ENCODE peak calls at places on chromosomes 12 and 14, in nine cellular contexts. T, Q, Z, I, L, B, U, R and F are unnamed samples.
A peak's percentile ranks its signal among the peaks of the same experiment; 100 is the strongest.

GRCh38 chr12:89709994-89710872 is 1.6 kb upstream of the ATP2B1 start:
- DNase-seq in L (peak; percentile 78), B (peak; percentile 69), T (peak; percentile 40), U (peak; percentile 78), R (no peak), Z (peak; percentile 61), I (no peak), Q (no peak), F (no peak)

GRCh38 chr12:50659690-50660424 is 104.0 kb upstream of the ATF1 start:
- DNase-seq in Q (no peak), B (no peak), Z (no peak), I (no peak), T (no peak), R (no peak), L (no peak), U (no peak), F (no peak)

GRCh38 chr14:105075364-105076295 is 10.4 kb upstream of the GPR132 start:
- DNase-seq in U (peak; percentile 64), I (peak; percentile 84), Q (no peak), T (no peak), Z (no peak), L (peak; percentile 87), R (no peak), B (no peak), F (peak; percentile 83)

GRCh38 chr12:73935817-73936216 is 601.8 kb upstream of the ATXN7L3B start:
- DNase-seq in R (no peak), U (no peak), Q (peak; percentile 2), B (no peak), Z (no peak), T (no peak), L (no peak), I (no peak), F (peak; percentile 6)

GRCh38 chr14:32367501-32367900 is 38.4 kb downstream of the AKAP6 start:
- DNase-seq in Q (no peak), B (no peak), I (no peak), T (no peak), R (no peak), U (no peak), L (peak; percentile 12), Z (no peak), F (no peak)

GRCh38 chr14:73235531-73236155 is 1.7 kb upstream of the PAPLN start:
- DNase-seq in Q (no peak), I (peak; percentile 84), Z (no peak), U (no peak), T (peak; percentile 14), B (peak; percentile 59), L (no peak), R (no peak), F (peak; percentile 80)

GRCh38 chr14:51094282-51094821 is 553 bp downstream of the TRIM9 start:
- DNase-seq in T (no peak), B (peak; percentile 15), I (no peak), Z (no peak), U (peak; percentile 49), L (no peak), R (peak; percentile 18), Q (no peak), F (peak; percentile 63)

GRCh38 chr14:105974902-105975301 is 448.5 kb downstream of the TMEM121 start:
- DNase-seq in R (peak; percentile 83), Q (no peak), Z (no peak), I (no peak), U (no peak), L (peak; percentile 63), T (no peak), B (no peak), F (no peak)

GRCh38 chr12:62382526-62382925 is 84.1 kb upstream of the MON2 start:
- DNase-seq in B (no peak), U (no peak), Z (no peak), L (no peak), T (no peak), R (no peak), Q (no peak), I (no peak), F (no peak)

GRCh38 chr12:71299541-71300376 is 139.8 kb upstream of the LGR5 start:
- DNase-seq in Z (no peak), B (no peak), T (no peak), I (no peak), Q (peak; percentile 53), R (no peak), L (no peak), U (no peak), F (no peak)

GRCh38 chr14:83706555-83706954 is 1823.4 kb upstream of the FLRT2 start:
- DNase-seq in R (no peak), B (no peak), I (no peak), L (peak; percentile 2), Z (no peak), Q (no peak), T (no peak), U (no peak), F (peak; percentile 5)

GRCh38 chr14:37588667-37588955 is 6.4 kb downstream of the FOXA1 start:
- DNase-seq in Z (no peak), Q (no peak), R (no peak), U (no peak), T (no peak), L (no peak), B (no peak), I (no peak), F (no peak)

GRCh38 chr12:10339441-10339840 is 31.8 kb downstream of the KLRD1 start:
- DNase-seq in Q (peak; percentile 20), L (no peak), U (no peak), I (peak; percentile 41), B (no peak), T (no peak), Z (no peak), R (no peak), F (no peak)

GRCh38 chr14:20417250-20418186 is 4.2 kb upstream of the TEP1 start:
- DNase-seq in Q (no peak), Z (no peak), L (no peak), T (no peak), I (no peak), U (no peak), B (no peak), R (no peak), F (no peak)

GRCh38 chr14:99930420-99931274 is 134.6 kb upstream of the EVL start:
- DNase-seq in U (no peak), T (no peak), R (no peak), L (peak; percentile 20), B (no peak), Q (no peak), I (no peak), Z (no peak), F (no peak)

GRCh38 chr14:102777711-102778615 is 714 bp downstream of the TRAF3 start:
- DNase-seq in B (no peak), Q (peak; percentile 29), R (peak; percentile 38), I (peak; percentile 38), T (no peak), U (peak; percentile 58), L (peak; percentile 27), Z (peak; percentile 33), F (peak; percentile 80)

GRCh38 chr14:102774391-102775153 is 2.7 kb upstream of the TRAF3 start:
- DNase-seq in I (peak; percentile 83), Q (peak; percentile 63), L (peak; percentile 72), Z (peak; percentile 49), T (no peak), B (peak; percentile 59), R (peak; percentile 71), U (no peak), F (peak; percentile 88)

GRCh38 chr14:102776761-102777710 is at the start of gene TRAF3:
- DNase-seq in B (peak; percentile 64), Z (peak; percentile 63), L (peak; percentile 59), R (peak; percentile 89), U (peak; percentile 83), Q (peak; percentile 61), I (peak; percentile 82), T (no peak), F (peak; percentile 97)

GRCh38 chr14:102778616-102779351 is 1.5 kb downstream of the TRAF3 start:
- DNase-seq in Q (no peak), T (no peak), R (no peak), U (no peak), I (no peak), Z (no peak), L (peak; percentile 21), B (no peak), F (peak; percentile 34)

GRCh38 chr14:102775855-102776760 is 1.1 kb upstream of the TRAF3 start:
- DNase-seq in T (no peak), R (no peak), I (peak; percentile 75), U (no peak), Q (peak; percentile 50), B (peak; percentile 41), Z (no peak), L (peak; percentile 17), F (peak; percentile 78)
- H3K4me3 ChIP-seq in T (no peak overlapping the region), R (peak overlapping the region; percentile 56), I (no peak overlapping the region), U (no peak overlapping the region), Q (no peak overlapping the region), B (no peak overlapping the region), Z (no peak overlapping the region), L (peak overlapping the region; percentile 48), F (no peak overlapping the region)

DNA sequence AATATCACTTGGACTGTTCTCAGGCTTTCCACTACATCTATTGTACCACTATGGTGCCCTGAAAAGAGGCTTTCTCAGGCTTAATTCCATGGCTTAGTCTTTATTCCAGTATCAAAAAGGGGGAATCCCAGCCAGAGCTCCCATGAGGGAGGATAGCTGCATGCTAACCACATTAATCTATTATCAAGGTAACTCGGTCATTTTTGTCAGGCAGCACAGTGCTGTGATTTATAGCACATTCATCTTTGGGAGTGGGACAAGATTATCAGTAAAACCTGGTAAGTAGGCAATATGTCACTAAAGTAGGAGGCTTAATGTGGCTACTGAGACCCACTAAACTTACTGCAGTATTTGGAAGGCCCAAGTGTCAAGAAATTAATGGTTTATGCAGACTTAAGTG is 58.9 kb downstream of the DAD1 start:
- DNase-seq in Z (no peak), U (no peak), B (no peak), L (no peak), Q (no peak), R (no peak), T (no peak), I (no peak), F (no peak)
- H3K36me3 ChIP-seq in Z (no peaks in the 10 kb centered on the region), U (no peaks in the 10 kb centered on the region), B (no peaks in the 10 kb centered on the region), L (peaks cover 32% of the 10 kb centered on the region), Q (no peaks in the 10 kb centered on the region), R (peaks cover 59% of the 10 kb centered on the region), T (no peaks in the 10 kb centered on the region), I (no peaks in the 10 kb centered on the region), F (no peaks in the 10 kb centered on the region)

GRCh38 chr12:132208153-132208823 is 64.0 kb downstream of the NOC4L start:
- DNase-seq in U (no peak), L (no peak), I (no peak), T (no peak), Z (no peak), Q (no peak), R (no peak), B (no peak), F (peak; percentile 61)
- H3K27me3 ChIP-seq in U (peaks cover 41% of the 10 kb centered on the region), L (no peaks in the 10 kb centered on the region), I (peaks cover 31% of the 10 kb centered on the region), T (peaks cover 44% of the 10 kb centered on the region), Z (no peaks in the 10 kb centered on the region), Q (peaks cover 18% of the 10 kb centered on the region), R (peaks cover 13% of the 10 kb centered on the region), B (no peaks in the 10 kb centered on the region), F (peaks cover 7% of the 10 kb centered on the region)

DNA sequence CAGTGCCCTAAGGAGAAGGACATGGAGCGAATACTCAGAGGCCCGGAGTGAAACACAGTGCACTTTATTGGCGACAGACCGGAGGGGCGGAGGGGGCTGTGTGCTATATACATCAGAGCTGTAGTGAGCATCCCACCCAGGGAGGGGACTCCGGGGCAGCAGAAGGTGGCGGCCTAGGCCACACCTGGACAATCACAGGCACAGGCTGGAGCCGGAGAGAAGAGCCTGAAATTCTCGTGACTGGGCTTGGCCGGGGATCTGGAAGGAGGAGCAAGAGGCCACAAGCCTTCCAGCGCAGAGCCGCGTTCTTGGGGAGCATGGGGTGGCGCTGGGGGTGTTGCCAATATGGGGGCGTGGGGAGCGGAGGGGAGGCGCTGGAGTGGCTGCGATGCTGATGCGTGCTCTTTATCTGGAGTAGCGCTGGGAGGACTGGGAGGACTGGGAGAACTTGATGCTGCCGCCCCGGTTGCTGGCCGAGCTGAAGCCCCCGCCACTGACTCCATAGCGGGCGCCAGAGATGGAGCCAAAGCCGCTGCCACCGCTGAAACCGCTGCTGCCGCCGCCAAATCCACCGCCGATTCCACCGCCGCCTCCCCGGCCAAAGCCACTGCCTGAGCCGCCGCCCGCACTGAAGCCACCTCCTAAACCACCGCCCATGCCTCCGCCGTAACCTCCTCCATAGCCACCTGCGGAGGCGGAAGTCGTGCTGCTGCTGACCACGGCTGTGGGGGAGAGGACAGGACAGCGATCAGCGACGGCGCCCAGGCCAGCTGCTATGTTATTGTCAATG is 6.1 kb downstream of the KRT3 start:
- DNase-seq in Z (peak; percentile 13), I (no peak), Q (no peak), B (no peak), R (no peak), L (no peak), T (no peak), U (no peak), F (peak; percentile 64)
- H3K4me3 ChIP-seq in Z (no peak overlapping the region), I (no peak overlapping the region), Q (no peak overlapping the region), B (no peak overlapping the region), R (no peak overlapping the region), L (no peak overlapping the region), T (no peak overlapping the region), U (no peak overlapping the region), F (no peak overlapping the region)